ENCODE peak calls at places on chromosomes 11 and 22, in four cellular contexts. I is astrocyte of the cerebellum, N is cardiac fibroblast, P is PC-9. B is an unnamed sample.

GRCh38 chr22:47056361-47056760 is 293.9 kb downstream of the TBC1D22A start:
- DNase-seq in I (no peak), N (no peak), P (no peak), B (no peak)

GRCh38 chr11:46541593-46542371 is 52.0 kb downstream of the AMBRA1 start:
- DNase-seq in I (no peak), N (no peak), P (no peak), B (no peak)

GRCh38 chr11:128689946-128690745 is 3.7 kb upstream of the FLI1 start:
- DNase-seq in I (no peak), N (no peak), P (no peak), B (no peak)

GRCh38 chr22:45537734-45538181 is 35.1 kb downstream of the FBLN1 start:
- DNase-seq in I (peak), N (peak), P (no peak), B (peak)

GRCh38 chr22:46661221-46661851 is 41.1 kb downstream of the GRAMD4 start:
- DNase-seq in I (no peak), N (peak), P (no peak), B (peak)

GRCh38 chr11:11635456-11635855 is 13.7 kb upstream of the GALNT18 start:
- DNase-seq in I (no peak), N (no peak), P (no peak), B (no peak)

GRCh38 chr11:112608466-112608865 is 347.8 kb upstream of the PLET1 start:
- DNase-seq in I (no peak), N (no peak), P (no peak), B (no peak)

GRCh38 chr11:61173456-61173855 is 12.2 kb upstream of the VPS37C start:
- DNase-seq in I (no peak), N (peak), P (peak), B (peak)

GRCh38 chr11:6856871-6857270 is 6.0 kb upstream of the OR10A2 start:
- DNase-seq in I (no peak), N (peak), P (no peak), B (peak)

GRCh38 chr22:36333632-36334031 is 54.1 kb downstream of the MYH9 start:
- DNase-seq in I (no peak), N (no peak), P (peak), B (peak)

GRCh38 chr11:96228472-96228871 is 114.5 kb downstream of the MAML2 start:
- DNase-seq in I (peak), N (peak), P (peak), B (peak)

GRCh38 chr11:130718118-130718517 is 198.2 kb downstream of the SNX19 start:
- DNase-seq in I (no peak), N (peak), P (no peak), B (no peak)

GRCh38 chr11:112279901-112280267 is 19.2 kb upstream of the PLET1 start:
- DNase-seq in I (peak), N (peak), P (no peak), B (peak)

GRCh38 chr22:42805016-42805997 is 51.8 kb downstream of the ARFGAP3 start:
- DNase-seq in I (no peak), N (no peak), P (no peak), B (peak)

GRCh38 chr11:45934580-45935318 is 12.3 kb downstream of the LARGE2 start:
- DNase-seq in I (no peak), N (no peak), P (no peak), B (peak)

GRCh38 chr11:67649634-67650540 is 643 bp downstream of the ACY3 start:
- DNase-seq in I (no peak), N (no peak), P (peak), B (no peak)

GRCh38 chr11:15412054-15412453 is 297.3 kb downstream of the INSC start:
- DNase-seq in I (no peak), N (no peak), P (no peak), B (peak)

DNA sequence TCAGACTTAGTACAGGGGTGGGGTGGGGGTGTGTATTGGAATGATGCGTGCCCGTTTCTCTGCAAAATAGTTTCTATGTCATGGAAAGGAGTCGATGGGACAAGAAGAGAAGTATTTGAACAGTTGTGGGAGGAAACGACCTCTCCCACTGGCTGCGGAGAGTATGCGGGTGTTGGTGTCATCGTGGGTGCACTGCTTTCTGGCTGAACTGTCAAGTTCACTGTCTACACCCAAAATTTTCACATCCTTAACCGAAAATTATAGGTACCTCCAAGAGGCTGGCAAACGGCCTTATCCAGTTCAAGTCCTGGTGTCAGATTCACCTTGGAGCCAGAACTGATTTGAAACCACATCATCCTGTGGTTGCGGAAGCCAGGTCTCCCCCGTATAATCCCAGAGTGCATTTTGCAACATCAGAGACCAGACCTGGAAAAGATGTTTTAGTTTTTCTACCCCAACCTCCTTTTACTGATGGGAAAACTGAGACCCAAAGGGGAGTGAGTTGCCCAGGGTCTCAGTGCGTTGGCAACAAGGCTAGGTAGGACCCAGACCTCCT is 497 bp upstream of the SSRP1 start:
- DNase-seq in I (no peak), N (no peak), P (no peak), B (no peak)
- H3K4me3 ChIP-seq in I (peak), N (peak), P (peak), B (peak)

DNA sequence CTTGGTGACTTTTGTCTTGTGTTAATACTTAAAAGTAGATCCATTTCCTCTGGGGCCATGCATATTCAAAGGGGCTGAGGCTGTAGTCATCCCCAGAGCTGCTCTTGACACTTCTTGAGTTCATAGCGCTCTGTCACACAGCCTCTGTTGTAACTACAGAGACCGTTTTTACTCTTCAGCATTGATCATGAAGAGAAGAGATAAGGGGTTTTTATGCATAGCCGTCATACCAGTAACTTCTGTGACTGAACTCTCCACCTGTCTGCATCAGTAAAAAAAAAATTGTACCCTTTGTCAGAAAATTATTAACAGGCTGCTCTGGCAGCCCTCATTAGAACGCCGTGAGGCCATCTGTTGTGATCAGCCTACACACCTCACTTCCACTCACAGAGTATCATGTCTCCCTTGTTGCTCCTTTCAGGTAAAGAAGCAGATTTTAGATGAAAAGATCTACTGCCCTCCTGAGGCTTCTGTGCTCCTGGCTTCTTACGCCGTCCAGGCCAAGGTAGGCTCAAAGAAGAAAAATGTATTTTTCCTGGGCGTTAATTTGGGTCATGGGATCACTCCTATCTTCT is 38.4 kb downstream of the NF2 start:
- DNase-seq in I (no peak), N (no peak), P (no peak), B (no peak)
- TF ChIP-seq CTCF in I (no peak), N (no peak), P (no peak), B (no peak)

GRCh38 chr22:28831140-28832072 is 31.0 kb upstream of the XBP1 start:
- DNase-seq in I (no peak), N (no peak), P (no peak), B (no peak)
- H3K4me3 ChIP-seq in I (no peak), N (no peak), P (no peak), B (no peak)

GRCh38 chr22:40107244-40107643 is 70.5 kb upstream of the TNRC6B start:
- DNase-seq in I (no peak), N (peak), P (no peak), B (no peak)

GRCh38 chr22:40105755-40106154 is 72.0 kb upstream of the TNRC6B start:
- DNase-seq in I (no peak), N (no peak), P (no peak), B (no peak)

GRCh38 chr22:40101417-40102101 is 76.2 kb upstream of the TNRC6B start:
- DNase-seq in I (no peak), N (no peak), P (no peak), B (no peak)
- TF ChIP-seq CTCF in I (no peak), N (no peak), P (no peak), B (no peak)